ENCODE peak calls at places on chromosomes 11 and 22, in eight cellular contexts. F is brain microvascular endothelial cell; J is body of pancreas; C is IMR-90; O is CD8-positive, alpha-beta T cell; R is lower lobe of right lung; W is prostate gland; Y is testis. M is an unnamed sample.

GRCh38 chr11:66957971-66958231 is 282 bp downstream of the PC start:
- DNase-seq in F (no peak), J (no peak), C (no peak), O (no peak), R (no peak), W (no peak), Y (no peak), M (no peak)

GRCh38 chr11:37704791-37705190 is 1106.8 kb upstream of the RAG2 start:
- DNase-seq in F (no peak), J (no peak), C (no peak), O (no peak), R (no peak), W (no peak), Y (no peak), M (no peak)

GRCh38 chr11:17642370-17642769 is 77.0 kb upstream of the MYOD1 start:
- DNase-seq in F (no peak), J (no peak), C (no peak), O (no peak), R (no peak), W (no peak), Y (no peak), M (no peak)

GRCh38 chr22:46915978-46916730 is 153.7 kb downstream of the TBC1D22A start:
- DNase-seq in F (no peak), J (no peak), C (no peak), O (peak; percentile 29), R (no peak), W (no peak), Y (no peak), M (no peak)

GRCh38 chr11:119476666-119477331 is 53.8 kb upstream of the THY1 start:
- DNase-seq in F (no peak), J (no peak), C (no peak), O (peak; percentile 40), R (no peak), W (no peak), Y (peak; percentile 10), M (peak; percentile 44)

GRCh38 chr22:42066133-42066761 is 4.4 kb downstream of the NAGA start:
- DNase-seq in F (no peak), J (no peak), C (no peak), O (peak; percentile 32), R (no peak), W (no peak), Y (no peak), M (no peak)

GRCh38 chr11:17812286-17813187 is 78.0 kb downstream of the KCNC1 start:
- DNase-seq in F (no peak), J (no peak), C (no peak), O (no peak), R (no peak), W (peak; percentile 42), Y (no peak), M (no peak)

GRCh38 chr11:128467610-128468041 is 119.7 kb downstream of the ETS1 start:
- DNase-seq in F (peak; percentile 100), J (peak; percentile 19), C (peak; percentile 100), O (no peak), R (no peak), W (no peak), Y (no peak), M (no peak)

GRCh38 chr22:25896098-25896497 is 154.1 kb downstream of the MYO18B start:
- DNase-seq in F (no peak), J (no peak), C (no peak), O (no peak), R (no peak), W (no peak), Y (no peak), M (no peak)

GRCh38 chr22:25895678-25896077 is 153.7 kb downstream of the MYO18B start:
- DNase-seq in F (no peak), J (no peak), C (no peak), O (no peak), R (no peak), W (no peak), Y (no peak), M (no peak)

GRCh38 chr22:25896592-25896991 is 154.6 kb downstream of the MYO18B start:
- DNase-seq in F (no peak), J (no peak), C (no peak), O (no peak), R (no peak), W (no peak), Y (no peak), M (no peak)

GRCh38 chr22:25890651-25891050 is 148.7 kb downstream of the MYO18B start:
- DNase-seq in F (no peak), J (no peak), C (no peak), O (no peak), R (no peak), W (no peak), Y (no peak), M (no peak)

GRCh38 chr22:25892678-25893077 is 150.7 kb downstream of the MYO18B start:
- DNase-seq in F (no peak), J (no peak), C (no peak), O (no peak), R (no peak), W (no peak), Y (no peak), M (no peak)
- H3K36me3 ChIP-seq in F (no peaks in the 10 kb centered on the region), J (no peaks in the 10 kb centered on the region), C (no peaks in the 10 kb centered on the region), O (no peaks in the 10 kb centered on the region), R (no peaks in the 10 kb centered on the region), W (no peaks in the 10 kb centered on the region), Y (no peaks in the 10 kb centered on the region), M (no peaks in the 10 kb centered on the region)

GRCh38 chr11:126480410-126481302 is 125.2 kb downstream of the ST3GAL4 start:
- DNase-seq in F (peak; percentile 79), J (peak; percentile 90), C (peak; percentile 88), O (peak; percentile 78), R (peak; percentile 84), W (peak; percentile 79), Y (peak; percentile 94), M (peak; percentile 93)

GRCh38 chr11:126478466-126478865 is 123.0 kb downstream of the ST3GAL4 start:
- DNase-seq in F (no peak), J (no peak), C (no peak), O (no peak), R (no peak), W (no peak), Y (no peak), M (no peak)

GRCh38 chr11:126481303-126481680 is 125.8 kb downstream of the ST3GAL4 start:
- DNase-seq in F (no peak), J (no peak), C (no peak), O (no peak), R (no peak), W (no peak), Y (no peak), M (no peak)

GRCh38 chr11:126479178-126479930 is 123.9 kb downstream of the ST3GAL4 start:
- DNase-seq in F (no peak), J (no peak), C (no peak), O (no peak), R (no peak), W (no peak), Y (no peak), M (no peak)

DNA sequence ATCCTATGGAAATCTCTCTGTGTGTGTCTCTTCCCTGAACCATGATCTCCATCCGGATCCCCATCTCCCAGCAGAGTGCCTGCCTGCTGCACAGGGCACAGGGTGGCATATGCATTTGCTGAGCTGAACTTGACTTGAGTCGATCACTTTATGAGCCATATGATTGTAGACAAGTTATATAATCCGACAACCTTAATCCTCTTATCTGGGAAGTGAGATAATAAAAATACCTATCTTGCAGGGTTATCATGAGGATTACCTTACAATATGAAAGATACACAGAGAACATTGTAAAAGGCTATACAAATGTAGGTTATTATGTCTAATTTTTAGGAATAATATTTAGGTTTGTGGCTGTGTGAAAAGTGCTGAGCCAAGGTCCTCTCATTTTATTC is 124.5 kb downstream of the ST3GAL4 start:
- DNase-seq in F (no peak), J (no peak), C (no peak), O (no peak), R (no peak), W (no peak), Y (no peak), M (no peak)
- TF ChIP-seq CTCF in F (no peak), J (no peak), C (no peak), O (no peak), R (no peak), W (no peak), Y (no peak), M (no peak)

DNA sequence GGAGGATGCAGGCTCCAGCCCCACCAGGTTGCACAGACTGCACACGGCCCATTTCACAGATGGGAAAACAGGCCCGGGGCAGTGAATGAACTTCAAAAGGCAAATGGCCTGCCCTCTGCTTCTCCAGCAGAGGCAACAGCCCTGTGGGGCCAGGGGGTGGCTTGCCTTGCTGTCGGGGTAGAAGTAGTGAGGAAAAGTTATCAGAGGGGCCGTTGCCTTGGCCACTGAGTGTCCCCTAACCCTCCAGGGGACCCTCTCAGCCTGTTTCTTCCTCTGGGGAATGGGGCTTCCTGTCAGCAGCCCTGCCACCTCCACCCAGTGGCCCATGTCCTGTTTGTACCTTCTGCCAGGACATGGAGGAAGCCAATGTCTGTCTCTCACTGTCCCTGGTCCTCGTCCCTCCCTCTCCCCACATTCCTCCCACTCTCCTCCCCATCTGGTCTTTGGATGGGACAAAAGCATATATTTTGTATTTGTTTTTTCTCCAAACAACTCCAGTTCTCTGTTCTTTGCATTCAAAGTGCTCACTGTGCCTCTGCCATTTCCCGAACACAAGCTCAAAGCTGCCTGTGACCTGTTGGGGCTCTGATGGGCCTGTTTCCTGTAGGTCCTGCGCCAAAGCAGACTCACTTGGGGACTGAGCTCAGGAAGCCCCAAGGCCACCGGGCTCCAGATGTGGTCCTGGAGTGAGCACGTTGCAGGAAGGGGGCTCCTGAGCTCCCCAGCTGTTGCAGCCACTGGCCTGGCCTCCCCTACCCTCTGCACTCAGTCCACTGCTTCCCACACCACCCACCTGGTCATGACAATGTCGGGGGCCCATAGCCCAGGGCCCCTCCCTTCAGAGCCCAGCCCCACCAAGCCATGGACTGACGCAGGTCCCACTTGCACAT is 9.5 kb downstream of the MAP4K2 start:
- DNase-seq in F (no peak), J (no peak), C (no peak), O (no peak), R (peak; percentile 38), W (no peak), Y (no peak), M (no peak)
- H3K36me3 ChIP-seq in F (peaks cover 15% of the 10 kb centered on the region), J (no peaks in the 10 kb centered on the region), C (peaks cover 28% of the 10 kb centered on the region), O (peaks cover 11% of the 10 kb centered on the region), R (peaks cover 46% of the 10 kb centered on the region), W (peaks cover 9% of the 10 kb centered on the region), Y (no peaks in the 10 kb centered on the region), M (peaks cover 9% of the 10 kb centered on the region)

GRCh38 chr22:38139901-38140300 is 29.4 kb upstream of the BAIAP2L2 start:
- DNase-seq in F (no peak), J (no peak), C (no peak), O (no peak), R (no peak), W (no peak), Y (no peak), M (no peak)

GRCh38 chr22:38148252-38148651 is 33.4 kb downstream of the PLA2G6 start:
- DNase-seq in F (peak; percentile 57), J (no peak), C (peak; percentile 66), O (no peak), R (no peak), W (no peak), Y (no peak), M (peak; percentile 47)

GRCh38 chr22:38141574-38141973 is 31.1 kb upstream of the BAIAP2L2 start:
- DNase-seq in F (no peak), J (no peak), C (no peak), O (no peak), R (no peak), W (no peak), Y (no peak), M (no peak)

GRCh38 chr22:38142606-38143005 is 32.1 kb upstream of the BAIAP2L2 start:
- DNase-seq in F (no peak), J (no peak), C (no peak), O (no peak), R (no peak), W (no peak), Y (no peak), M (no peak)

DNA sequence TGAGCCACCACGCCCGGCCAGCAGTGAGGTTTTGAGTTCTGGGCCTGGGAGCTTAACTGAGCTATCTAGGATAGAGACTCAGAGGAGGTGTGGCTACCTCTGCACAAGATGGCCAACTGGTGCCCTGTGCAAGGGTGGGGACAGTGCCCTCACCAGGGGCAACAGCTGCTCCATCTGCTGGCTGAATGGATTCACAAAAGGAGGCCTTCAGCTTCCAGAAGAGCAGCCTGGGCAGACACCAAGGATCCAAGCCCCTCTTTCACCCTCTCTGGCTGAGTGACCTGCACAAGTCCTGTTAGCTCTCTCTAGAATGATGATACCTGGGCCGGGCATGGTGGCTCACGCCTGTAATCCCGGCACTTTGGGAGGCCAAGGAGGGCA is 33.5 kb upstream of the BAIAP2L2 start:
- DNase-seq in F (no peak), J (no peak), C (no peak), O (no peak), R (no peak), W (no peak), Y (no peak), M (no peak)
- TF ChIP-seq CTCF in F (peak; percentile 28), J (no peak), C (no peak), O (no peak), R (no peak), W (no peak), Y (no peak), M (peak; percentile 36)